ENCODE peak calls at places on chromosomes 7 and 10, in six cellular contexts. V is stomach, A is bronchial epithelial cell, K is MM.1S, P is fibroblast of lung, C is lower lobe of right lung. H is an unnamed sample.

GRCh38 chr10:127145173-127145572 is 51.2 kb downstream of the INSYN2A start:
- DNase-seq in P (peak), V (no peak), C (no peak), A (peak), K (no peak), H (no peak)

GRCh38 chr7:129612112-129613015 is 844 bp downstream of the NRF1 start:
- DNase-seq in K (peak), C (peak), V (peak), A (peak), P (peak), H (peak)

GRCh38 chr10:81814842-81815241 is 60.2 kb upstream of the NRG3 start:
- DNase-seq in K (no peak), V (no peak), P (no peak), A (no peak), C (no peak), H (no peak)

GRCh38 chr7:101859411-101860106 is 42.1 kb downstream of the CUX1 start:
- DNase-seq in A (no peak), P (peak), C (no peak), K (no peak), V (no peak), H (no peak)

GRCh38 chr10:33233635-33234034 is 100.8 kb downstream of the NRP1 start:
- DNase-seq in V (no peak), K (no peak), P (no peak), C (no peak), A (no peak), H (no peak)

GRCh38 chr7:157932498-157933218 is 595.9 kb downstream of the DNAJB6 start:
- DNase-seq in C (no peak), K (no peak), P (no peak), A (no peak), V (no peak), H (no peak)

GRCh38 chr7:1423266-1423811 is 35.9 kb downstream of the MICALL2 start:
- DNase-seq in A (no peak), K (no peak), P (no peak), V (no peak), C (no peak), H (no peak)

GRCh38 chr7:141349804-141350203 is 201.4 kb upstream of the AGK start:
- DNase-seq in C (no peak), P (no peak), A (no peak), K (no peak), V (no peak), H (no peak)

GRCh38 chr10:44517635-44518034 is 132.7 kb upstream of the CXCL12 start:
- DNase-seq in C (no peak), A (no peak), V (no peak), K (no peak), P (no peak), H (no peak)

GRCh38 chr7:6575246-6576023 is 1.8 kb upstream of the ZDHHC4 start:
- DNase-seq in V (no peak), C (no peak), P (no peak), K (no peak), A (no peak), H (no peak)
- H3K4me3 ChIP-seq in V (no peak), C (no peak), P (no peak), K (no peak), A (no peak), H (no peak)

GRCh38 chr10:88114368-88114767 is 250.9 kb downstream of the PTEN start:
- DNase-seq in K (peak), C (peak), P (peak), V (peak), A (peak), H (no peak)
- H3K4me3 ChIP-seq in K (no peak), C (no peak), P (no peak), V (no peak), A (no peak), H (no peak)

GRCh38 chr7:4205828-4206227 is 476.3 kb upstream of the FOXK1 start:
- DNase-seq in P (no peak), A (no peak), K (no peak), C (peak), V (no peak), H (peak)

GRCh38 chr7:4202154-4202553 is 479.9 kb upstream of the FOXK1 start:
- DNase-seq in P (no peak), C (peak), V (no peak), A (no peak), K (no peak), H (no peak)

GRCh38 chr7:4204530-4205165 is 477.4 kb upstream of the FOXK1 start:
- DNase-seq in P (peak), V (no peak), C (peak), A (no peak), K (no peak), H (no peak)

GRCh38 chr7:4202954-4203353 is 479.1 kb upstream of the FOXK1 start:
- DNase-seq in A (no peak), K (no peak), C (peak), P (no peak), V (no peak), H (no peak)

GRCh38 chr7:4203786-4204185 is 478.3 kb upstream of the FOXK1 start:
- DNase-seq in P (no peak), C (peak), A (no peak), V (no peak), K (no peak), H (no peak)
- H3K4me3 ChIP-seq in P (no peak), C (no peak), A (no peak), V (no peak), K (no peak), H (no peak)

GRCh38 chr7:147276783-147277370 is 1160.3 kb downstream of the CNTNAP2 start:
- DNase-seq in K (no peak), C (no peak), V (no peak), P (no peak), A (no peak), H (no peak)

GRCh38 chr7:147279516-147279915 is 1162.9 kb downstream of the CNTNAP2 start:
- DNase-seq in P (no peak), V (no peak), A (no peak), C (no peak), K (no peak), H (no peak)

GRCh38 chr7:147282204-147282603 is 1165.6 kb downstream of the CNTNAP2 start:
- DNase-seq in A (no peak), C (no peak), K (no peak), P (no peak), V (no peak), H (no peak)

DNA sequence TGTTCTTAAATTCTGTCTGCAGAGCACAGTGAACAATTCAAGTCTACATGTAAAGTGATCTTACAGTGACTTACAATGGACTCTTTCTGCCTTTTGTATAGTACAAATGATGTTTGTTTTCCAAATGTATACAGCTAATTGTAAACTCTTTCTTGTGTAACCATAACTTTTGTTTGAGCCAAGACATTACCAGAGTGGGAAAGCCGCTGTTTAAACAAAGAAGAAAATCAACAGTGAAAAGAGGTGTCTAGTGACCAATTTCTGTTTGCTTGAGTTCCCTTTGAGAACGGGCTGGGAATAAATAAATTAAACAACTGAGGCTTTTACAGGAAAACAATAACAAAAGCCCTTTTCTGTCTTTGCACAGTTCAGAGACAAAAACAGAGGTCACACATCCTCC is 1163.3 kb downstream of the CNTNAP2 start:
- DNase-seq in K (no peak), V (no peak), A (no peak), C (no peak), P (no peak), H (no peak)
- H3K4me3 ChIP-seq in K (no peak), V (no peak), A (no peak), C (no peak), P (no peak), H (no peak)

DNA sequence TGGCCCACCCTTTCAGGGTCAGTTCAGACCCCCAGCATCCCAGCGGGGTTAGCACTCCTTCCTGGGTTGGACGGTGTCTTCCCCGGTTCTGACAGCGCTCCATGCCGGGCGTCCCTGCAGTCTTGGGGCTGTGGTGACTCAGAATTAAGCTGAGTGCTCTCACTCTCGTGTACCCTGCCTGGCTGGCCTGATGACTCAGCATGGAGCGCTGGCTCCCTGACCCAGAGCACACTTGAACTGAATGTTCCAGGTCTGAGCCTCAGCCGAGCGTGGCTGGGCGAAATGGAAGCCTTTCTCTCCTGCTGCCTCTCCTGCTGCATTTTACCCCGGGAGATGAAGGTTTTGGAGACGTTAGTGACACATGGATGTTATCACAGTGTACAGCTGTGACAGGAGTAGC is 7.1 kb downstream of the BAG3 start:
- DNase-seq in V (peak), P (peak), C (peak), K (no peak), A (peak), H (peak)
- H3K4me3 ChIP-seq in V (peak), P (no peak), C (no peak), K (no peak), A (no peak), H (no peak)

DNA sequence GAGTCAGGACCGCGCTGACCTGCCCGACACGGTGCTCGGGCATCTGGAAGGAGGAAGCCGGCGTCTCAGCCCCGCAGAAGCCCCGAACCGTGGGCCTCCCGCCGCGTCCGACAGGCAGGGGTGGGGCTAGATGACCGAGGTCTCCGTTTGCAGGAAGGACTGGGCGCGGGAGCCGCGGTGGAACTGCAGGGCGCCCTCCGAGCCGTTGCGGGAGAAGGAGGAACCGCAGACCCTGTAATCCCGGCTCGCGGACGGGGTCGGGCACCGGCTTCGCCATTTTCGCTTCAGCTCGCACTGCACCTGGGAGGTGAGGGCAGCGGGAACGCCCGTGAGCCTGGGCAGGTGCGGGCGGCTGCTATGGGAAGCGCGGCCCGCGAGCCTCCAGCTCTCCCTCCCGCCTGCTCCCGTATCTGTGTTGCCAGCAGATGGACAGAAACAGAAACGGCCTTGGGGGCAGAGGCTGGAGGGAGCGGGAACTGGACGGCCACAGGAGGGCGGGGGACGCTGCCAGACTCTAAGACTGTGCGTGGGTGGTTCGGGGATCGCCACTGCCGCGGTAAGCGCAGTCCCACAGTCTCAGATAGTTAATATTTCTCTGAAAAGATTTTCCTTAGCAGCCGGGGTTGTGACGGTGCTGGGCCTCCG is 114.1 kb downstream of the VIPR2 start:
- DNase-seq in P (peak), V (peak), A (no peak), C (peak), K (peak), H (peak)
- H3K4me3 ChIP-seq in P (peak), V (peak), A (peak), C (peak), K (peak), H (peak)

GRCh38 chr10:3786295-3786981 is 1.4 kb upstream of the KLF6 start:
- DNase-seq in A (peak), P (peak), K (no peak), C (peak), V (no peak), H (peak)
- H3K4me3 ChIP-seq in A (no peak), P (peak), K (peak), C (peak), V (peak), H (peak)